ENCODE peak calls at places on chromosomes 7 and 10, in eight cellular contexts. F, Q, D, B, X, G, P and U are unnamed samples.

GRCh38 chr10:70490142-70490541 is 11.6 kb downstream of the PALD1 start:
- DNase-seq in F (no peak), Q (no peak), D (no peak), B (no peak), X (no peak), G (no peak), P (no peak), U (no peak)

GRCh38 chr7:64883113-64883905 is 19.8 kb upstream of the ZNF273 start:
- DNase-seq in F (no peak), Q (no peak), D (no peak), B (no peak), X (no peak), G (no peak), P (no peak), U (no peak)

GRCh38 chr7:105047932-105048331 is 33.9 kb downstream of the KMT2E start:
- DNase-seq in F (no peak), Q (no peak), D (no peak), B (no peak), X (no peak), G (no peak), P (no peak), U (no peak)

GRCh38 chr10:5650664-5651063 is 15.7 kb downstream of the ASB13 start:
- DNase-seq in F (no peak), Q (no peak), D (no peak), B (no peak), X (no peak), G (no peak), P (no peak), U (no peak)

GRCh38 chr10:52216852-52217251 is 97.2 kb upstream of the DKK1 start:
- DNase-seq in F (peak; percentile 92), Q (peak; percentile 70), D (peak; percentile 91), B (no peak), X (no peak), G (no peak), P (no peak), U (no peak)

GRCh38 chr7:150857276-150858055 is 5.1 kb downstream of the AOC1 start:
- DNase-seq in F (no peak), Q (no peak), D (no peak), B (no peak), X (no peak), G (no peak), P (no peak), U (no peak)

GRCh38 chr7:96026606-96027005 is 254.3 kb downstream of the DYNC1I1 start:
- DNase-seq in F (peak; percentile 26), Q (no peak), D (no peak), B (no peak), X (no peak), G (no peak), P (no peak), U (no peak)

GRCh38 chr10:122286872-122287271 is 15.8 kb downstream of the BTBD16 start:
- DNase-seq in F (peak; percentile 42), Q (peak; percentile 80), D (peak; percentile 93), B (no peak), X (no peak), G (no peak), P (no peak), U (peak; percentile 44)

GRCh38 chr7:88243345-88243909 is 23.6 kb upstream of the SRI start:
- DNase-seq in F (peak; percentile 82), Q (peak; percentile 48), D (peak; percentile 54), B (no peak), X (no peak), G (peak; percentile 9), P (no peak), U (peak; percentile 50)

GRCh38 chr10:110074986-110075664 is 67.3 kb downstream of the ADD3 start:
- DNase-seq in F (peak; percentile 35), Q (peak; percentile 60), D (peak; percentile 84), B (no peak), X (no peak), G (no peak), P (no peak), U (no peak)

GRCh38 chr7:32525839-32526238 is 30.6 kb downstream of the AVL9 start:
- DNase-seq in F (no peak), Q (no peak), D (no peak), B (no peak), X (no peak), G (no peak), P (no peak), U (no peak)

GRCh38 chr7:101216860-101217387 is 457 bp downstream of the PLOD3 start:
- DNase-seq in F (no peak), Q (no peak), D (no peak), B (no peak), X (no peak), G (no peak), P (no peak), U (peak; percentile 59)

GRCh38 chr7:157548691-157549265 is 212.0 kb downstream of the DNAJB6 start:
- DNase-seq in F (no peak), Q (no peak), D (no peak), B (no peak), X (no peak), G (no peak), P (no peak), U (no peak)

GRCh38 chr7:132806834-132807233 is 230.6 kb upstream of the PLXNA4 start:
- DNase-seq in F (no peak), Q (no peak), D (no peak), B (no peak), X (no peak), G (no peak), P (no peak), U (no peak)

GRCh38 chr10:22657028-22657427 is 57.4 kb downstream of the PIP4K2A start:
- DNase-seq in F (no peak), Q (no peak), D (no peak), B (no peak), X (no peak), G (no peak), P (no peak), U (no peak)

GRCh38 chr10:50497758-50498157 is 126.0 kb downstream of the SGMS1 start:
- DNase-seq in F (peak; percentile 72), Q (no peak), D (peak; percentile 62), B (no peak), X (no peak), G (no peak), P (no peak), U (no peak)

GRCh38 chr10:103885617-103886016 is 30.2 kb upstream of the SH3PXD2A start:
- DNase-seq in F (no peak), Q (peak; percentile 53), D (peak; percentile 90), B (no peak), X (no peak), G (no peak), P (no peak), U (no peak)

GRCh38 chr7:104971290-104972071 is 42.5 kb upstream of the KMT2E start:
- DNase-seq in F (peak; percentile 47), Q (no peak), D (no peak), B (no peak), X (no peak), G (no peak), P (no peak), U (no peak)

GRCh38 chr10:3803884-3804741 is 19.1 kb upstream of the KLF6 start:
- DNase-seq in F (no peak), Q (no peak), D (no peak), B (peak; percentile 50), X (peak; percentile 86), G (no peak), P (no peak), U (no peak)

GRCh38 chr10:120584786-120585185 is 127.8 kb downstream of the PLPP4 start:
- DNase-seq in F (no peak), Q (no peak), D (no peak), B (no peak), X (no peak), G (no peak), P (no peak), U (no peak)

GRCh38 chr7:158061884-158062656 is 525.6 kb downstream of the PTPRN2 start:
- DNase-seq in F (no peak), Q (no peak), D (no peak), B (no peak), X (no peak), G (no peak), P (no peak), U (no peak)

GRCh38 chr10:29030855-29031254 is 258.0 kb upstream of the LYZL1 start:
- DNase-seq in F (peak; percentile 28), Q (no peak), D (no peak), B (no peak), X (no peak), G (no peak), P (no peak), U (no peak)

GRCh38 chr7:143216151-143216550 is 5.7 kb upstream of the TAS2R40 start:
- DNase-seq in F (peak; percentile 40), Q (no peak), D (peak; percentile 83), B (no peak), X (no peak), G (no peak), P (no peak), U (no peak)

GRCh38 chr10:13829790-13830189 is 243.0 kb downstream of the PRPF18 start:
- DNase-seq in F (no peak), Q (no peak), D (no peak), B (no peak), X (no peak), G (no peak), P (no peak), U (no peak)

GRCh38 chr10:80144302-80145131 is 12.0 kb downstream of the PLAC9 start:
- DNase-seq in F (peak; percentile 97), Q (no peak), D (no peak), B (peak; percentile 15), X (peak; percentile 48), G (peak; percentile 34), P (no peak), U (no peak)

GRCh38 chr10:5981529-5981928 is 4.2 kb upstream of the IL15RA start:
- DNase-seq in F (no peak), Q (no peak), D (no peak), B (no peak), X (no peak), G (no peak), P (no peak), U (no peak)